ENCODE peak calls at places on chromosomes 11 and 22, in five cellular contexts. X, J, W, F and O are unnamed samples.

GRCh38 chr11:12150831-12151382 is 40.5 kb downstream of the MICAL2 start:
- DNase-seq in X (no peak), J (no peak), W (no peak), F (peak; percentile 93), O (no peak)

GRCh38 chr11:85787809-85788805 is 22.8 kb downstream of the SYTL2 start:
- DNase-seq in X (no peak), J (no peak), W (no peak), F (peak; percentile 42), O (no peak)

GRCh38 chr22:38513063-38513462 is 7.0 kb upstream of the DDX17 start:
- DNase-seq in X (no peak), J (no peak), W (no peak), F (no peak), O (no peak)

GRCh38 chr11:72226701-72227100 is 2.1 kb downstream of the INPPL1 start:
- DNase-seq in X (no peak), J (no peak), W (no peak), F (no peak), O (no peak)

GRCh38 chr11:12827929-12828812 is 153.9 kb downstream of the TEAD1 start:
- DNase-seq in X (no peak), J (no peak), W (peak; percentile 59), F (peak; percentile 79), O (no peak)

GRCh38 chr11:5600374-5600851 is 4.0 kb downstream of the TRIM6 start:
- DNase-seq in X (peak; percentile 62), J (peak; percentile 51), W (peak; percentile 88), F (peak; percentile 90), O (peak; percentile 41)

GRCh38 chr11:15200696-15201095 is 86.0 kb downstream of the INSC start:
- DNase-seq in X (no peak), J (no peak), W (no peak), F (no peak), O (no peak)

GRCh38 chr11:19347911-19348310 is 107.2 kb upstream of the E2F8 start:
- DNase-seq in X (no peak), J (no peak), W (no peak), F (no peak), O (no peak)

GRCh38 chr11:1060885-1061616 is 13.6 kb upstream of the MUC2 start:
- DNase-seq in X (peak; percentile 34), J (peak; percentile 7), W (peak; percentile 83), F (peak; percentile 56), O (no peak)

GRCh38 chr11:126359431-126360048 is 4.1 kb downstream of the ST3GAL4 start:
- DNase-seq in X (peak; percentile 79), J (peak; percentile 79), W (no peak), F (peak; percentile 37), O (peak; percentile 82)

GRCh38 chr11:114132944-114133394 is 73.5 kb downstream of the ZBTB16 start:
- DNase-seq in X (peak; percentile 72), J (peak; percentile 54), W (no peak), F (no peak), O (no peak)

GRCh38 chr11:92070026-92070889 is 154.4 kb upstream of the FAT3 start:
- DNase-seq in X (no peak), J (no peak), W (no peak), F (no peak), O (no peak)

GRCh38 chr11:72812604-72812967 is 1.6 kb upstream of the ATG16L2 start:
- DNase-seq in X (no peak), J (no peak), W (no peak), F (no peak), O (no peak)

GRCh38 chr11:46408407-46408986 is 16.9 kb upstream of the CHRM4 start:
- DNase-seq in X (no peak), J (no peak), W (no peak), F (no peak), O (no peak)

GRCh38 chr11:124108158-124108557 is 7.1 kb upstream of the VWA5A start:
- DNase-seq in X (no peak), J (no peak), W (no peak), F (peak; percentile 15), O (no peak)

GRCh38 chr11:65308281-65308891 is 6.3 kb upstream of the CDC42EP2 start:
- DNase-seq in X (no peak), J (no peak), W (no peak), F (no peak), O (peak; percentile 48)
- H3K27ac ChIP-seq in X (peak overlapping the region; percentile 43), J (peak overlapping the region; percentile 21), W (no peak overlapping the region), F (no peak overlapping the region), O (peak overlapping the region; percentile 72)

DNA sequence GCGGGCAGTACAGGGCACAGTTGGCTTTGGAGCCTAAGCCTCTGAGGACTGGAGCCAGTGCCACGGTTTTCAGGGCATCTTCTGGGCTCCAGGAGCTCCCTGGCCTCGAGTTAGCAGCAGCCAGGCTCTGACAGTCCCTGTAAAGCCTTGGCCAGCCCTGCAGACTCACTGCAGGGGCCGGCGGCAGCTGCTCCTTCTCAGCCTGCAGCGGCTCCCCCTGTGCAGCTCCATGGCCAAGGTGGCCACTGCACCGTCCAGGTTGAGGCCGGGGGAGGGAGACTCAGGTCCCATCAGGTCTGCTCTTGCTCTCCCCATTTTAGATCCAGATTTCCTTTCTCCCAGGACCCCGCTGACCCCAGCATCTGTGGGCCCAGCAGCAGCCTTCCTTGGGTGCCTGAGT is 1461.1 kb downstream of the BRD1 start:
- DNase-seq in X (no peak), J (no peak), W (no peak), F (no peak), O (no peak)
- H3K27me3 ChIP-seq in X (no peaks in the 10 kb centered on the region), J (no peaks in the 10 kb centered on the region), W (no peaks in the 10 kb centered on the region), F (no peaks in the 10 kb centered on the region), O (peaks cover 75% of the 10 kb centered on the region)

GRCh38 chr11:71112990-71113389 is 139.4 kb downstream of the SHANK2 start:
- DNase-seq in X (no peak), J (no peak), W (no peak), F (no peak), O (no peak)
- H3K27ac ChIP-seq in X (no peak overlapping the region), J (no peak overlapping the region), W (no peak overlapping the region), F (no peak overlapping the region), O (no peak overlapping the region)

DNA sequence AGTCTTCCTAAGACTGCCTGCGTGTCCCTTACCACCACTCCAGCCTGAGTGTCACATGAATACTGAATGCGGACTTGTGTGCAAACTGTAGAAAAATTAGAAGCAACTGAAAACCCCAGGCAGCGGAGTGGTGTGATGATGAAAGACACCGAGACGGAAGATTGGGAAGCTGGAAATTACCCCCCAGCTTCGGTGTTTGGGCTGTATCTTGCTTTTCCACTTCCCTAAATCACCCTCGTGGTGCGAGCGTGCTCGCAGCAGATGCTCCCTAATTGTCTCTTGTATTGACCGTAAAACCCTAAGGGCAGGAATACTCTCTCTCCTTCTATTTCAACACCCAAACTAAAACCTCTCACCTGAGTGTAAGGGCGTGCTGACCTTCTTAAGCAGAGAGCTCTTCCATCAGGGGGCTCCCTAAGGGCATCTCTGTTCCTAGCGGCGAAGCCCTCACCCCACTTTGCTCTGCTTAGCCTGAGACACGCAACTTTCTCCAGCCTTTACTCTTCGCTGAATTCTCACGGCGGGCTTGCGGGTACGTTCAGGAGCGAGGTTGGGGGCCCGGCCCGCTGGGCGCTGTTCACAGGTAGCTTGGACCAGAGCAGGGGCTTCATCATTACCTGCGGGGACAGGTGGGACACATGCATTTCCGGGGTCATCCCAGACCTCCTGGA is 62.4 kb downstream of the CRYBB2 start:
- DNase-seq in X (no peak), J (no peak), W (no peak), F (no peak), O (no peak)
- H3K27me3 ChIP-seq in X (peaks cover 12% of the 10 kb centered on the region), J (peaks cover 12% of the 10 kb centered on the region), W (peaks cover 38% of the 10 kb centered on the region), F (peaks cover 32% of the 10 kb centered on the region), O (peaks cover 80% of the 10 kb centered on the region)

GRCh38 chr11:129316781-129317180 is 58.9 kb upstream of the BARX2 start:
- DNase-seq in X (no peak), J (no peak), W (no peak), F (no peak), O (no peak)
- H3K27ac ChIP-seq in X (no peak overlapping the region), J (no peak overlapping the region), W (no peak overlapping the region), F (no peak overlapping the region), O (no peak overlapping the region)